ENCODE peak calls at places on chromosome 3, in ten cellular contexts. Y, C, U, W, Q, Z, L, E, M and X are unnamed samples. For H3K36me3 and H3K27me3, the result is how much of the 10 kb centered on the place peaks cover.

GRCh38 chr3:131756405-131756804 is 253.6 kb upstream of the MRPL3 start:
- DNase-seq in Y (no peak), C (no peak), U (peak), W (peak), Q (peak), Z (no peak), L (no peak), E (no peak), M (peak), X (no peak)

GRCh38 chr3:121574449-121574848 is 6.7 kb downstream of the ARGFX start:
- DNase-seq in Y (no peak), C (no peak), U (peak), W (peak), Q (peak), Z (no peak), L (no peak), E (no peak), M (peak), X (no peak)

GRCh38 chr3:149450281-149450680 is 24.2 kb upstream of the TM4SF4 start:
- DNase-seq in Y (no peak), C (no peak), U (no peak), W (no peak), Q (no peak), Z (no peak), L (no peak), E (no peak), M (no peak), X (no peak)

GRCh38 chr3:172014145-172014544 is 25.2 kb upstream of the FNDC3B start:
- DNase-seq in Y (no peak), C (no peak), U (no peak), W (no peak), Q (no peak), Z (no peak), L (no peak), E (no peak), M (no peak), X (no peak)

GRCh38 chr3:108354562-108354961 is 58.2 kb downstream of the HHLA2 start:
- DNase-seq in Y (no peak), C (no peak), U (no peak), W (no peak), Q (no peak), Z (no peak), L (no peak), E (no peak), M (no peak), X (no peak)

GRCh38 chr3:152126260-152126659 is 142.5 kb upstream of the MBNL1 start:
- DNase-seq in Y (peak), C (no peak), U (no peak), W (no peak), Q (no peak), Z (no peak), L (no peak), E (no peak), M (no peak), X (no peak)

GRCh38 chr3:131033480-131034080 is 6.9 kb downstream of the NEK11 start:
- DNase-seq in Y (peak), C (peak), U (peak), W (peak), Q (peak), Z (no peak), L (no peak), E (no peak), M (peak), X (peak)

GRCh38 chr3:31077021-31077601 is 182.7 kb upstream of the GADL1 start:
- DNase-seq in Y (peak), C (no peak), U (no peak), W (no peak), Q (no peak), Z (peak), L (no peak), E (no peak), M (peak), X (no peak)

GRCh38 chr3:14803101-14803980 is 15.4 kb upstream of the FGD5 start:
- DNase-seq in Y (no peak), C (no peak), U (no peak), W (peak), Q (no peak), Z (peak), L (peak), E (no peak), M (no peak), X (peak)

GRCh38 chr3:15206662-15207576 is 873 bp downstream of the CAPN7 start:
- DNase-seq in Y (peak), C (peak), U (no peak), W (peak), Q (peak), Z (peak), L (peak), E (no peak), M (peak), X (peak)

GRCh38 chr3:56314842-56315241 is 153.4 kb downstream of the ERC2 start:
- DNase-seq in Y (peak), C (no peak), U (no peak), W (peak), Q (no peak), Z (no peak), L (no peak), E (no peak), M (no peak), X (no peak)

GRCh38 chr3:188319569-188319968 is 165.6 kb downstream of the LPP start:
- DNase-seq in Y (peak), C (no peak), U (no peak), W (no peak), Q (no peak), Z (no peak), L (no peak), E (no peak), M (no peak), X (no peak)
- H3K4me3 ChIP-seq in Y (no peak), C (no peak), U (no peak), W (no peak), Q (no peak), Z (no peak), L (no peak), E (no peak), M (no peak), X (no peak)

GRCh38 chr3:146222204-146223046 is 28.5 kb downstream of the PLSCR4 start:
- DNase-seq in Y (no peak), C (no peak), U (no peak), W (peak), Q (no peak), Z (no peak), L (no peak), E (no peak), M (no peak), X (peak)

GRCh38 chr3:146227486-146227885 is 23.4 kb downstream of the PLSCR4 start:
- DNase-seq in Y (no peak), C (no peak), U (no peak), W (peak), Q (no peak), Z (no peak), L (no peak), E (no peak), M (no peak), X (peak)

GRCh38 chr3:146218880-146219866 is 31.7 kb downstream of the PLSCR4 start:
- DNase-seq in Y (peak), C (peak), U (peak), W (peak), Q (peak), Z (peak), L (no peak), E (peak), M (peak), X (no peak)

GRCh38 chr3:146221276-146221675 is 29.6 kb downstream of the PLSCR4 start:
- DNase-seq in Y (peak), C (no peak), U (no peak), W (no peak), Q (no peak), Z (no peak), L (no peak), E (no peak), M (no peak), X (no peak)

DNA sequence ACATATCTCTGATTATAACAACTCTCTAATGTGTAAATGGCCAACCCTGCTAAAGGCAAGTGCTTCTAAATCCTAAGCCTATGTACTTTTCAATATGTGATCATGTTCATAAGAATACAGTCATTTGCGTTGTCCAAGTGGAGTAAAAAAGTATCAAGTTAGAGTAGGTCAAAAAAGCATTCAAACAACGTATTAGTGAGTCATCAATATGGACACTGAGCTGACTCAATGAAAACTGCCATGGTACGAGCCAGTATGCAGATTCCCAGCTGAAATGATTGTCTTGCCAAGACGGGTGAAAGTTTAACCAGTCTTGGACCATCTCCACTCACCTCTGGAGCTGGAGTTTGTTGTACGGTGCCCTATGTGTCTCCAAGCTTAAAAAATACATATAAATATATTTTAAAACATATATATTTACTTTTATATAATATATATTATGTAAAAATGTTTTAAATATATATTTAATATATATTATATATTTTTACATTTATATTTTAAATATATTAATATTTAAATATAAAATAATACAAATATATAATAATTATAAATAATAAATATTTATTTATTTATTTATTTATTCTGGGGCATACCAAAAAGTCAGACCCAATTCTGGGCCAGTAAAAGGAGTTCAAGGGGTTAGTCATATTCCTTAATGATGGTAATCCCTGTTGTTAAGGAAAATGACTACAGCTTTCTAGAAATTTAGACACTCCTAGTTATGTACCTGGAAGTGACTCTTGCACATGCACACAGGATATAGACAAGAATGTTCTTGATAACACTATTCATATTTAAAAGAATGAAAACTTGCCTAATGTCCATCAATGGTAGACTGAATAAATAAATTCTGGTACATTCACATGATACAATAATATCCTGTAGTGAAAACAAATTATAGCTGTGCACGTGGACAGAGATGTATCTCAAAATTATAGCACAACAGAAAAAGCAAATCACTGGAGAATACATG is 27.2 kb downstream of the PLSCR4 start:
- DNase-seq in Y (no peak), C (no peak), U (no peak), W (no peak), Q (no peak), Z (no peak), L (no peak), E (no peak), M (no peak), X (no peak)
- H3K36me3 ChIP-seq in Y (under half), C (under half), U (under half), W (under half), Q (under half), Z (under half), L (under half), E (under half), M (under half), X (under half)

DNA sequence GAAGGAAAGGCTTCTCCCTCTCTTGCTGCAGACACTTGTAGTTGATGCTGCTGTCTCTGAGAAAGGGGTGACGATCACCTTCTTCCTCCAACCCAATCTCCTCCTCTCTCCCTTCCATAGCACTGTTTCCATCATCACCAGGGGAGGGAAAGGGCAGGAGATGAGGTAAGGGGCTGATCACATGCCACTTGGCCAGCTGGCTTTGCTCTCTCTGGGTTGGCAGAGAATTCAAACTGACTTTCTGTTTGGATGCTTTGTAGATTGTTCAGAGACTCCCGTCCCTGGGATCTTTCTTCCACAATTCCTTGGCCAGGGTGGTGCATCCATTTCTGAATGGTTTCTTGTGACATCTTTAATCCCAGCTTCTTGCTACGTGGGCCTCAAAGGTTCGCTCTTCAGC is 43.2 kb upstream of the ZNF148 start:
- DNase-seq in Y (peak), C (no peak), U (no peak), W (no peak), Q (no peak), Z (no peak), L (no peak), E (no peak), M (no peak), X (no peak)
- H3K27me3 ChIP-seq in Y (under half), C (under half), U (under half), W (under half), Q (under half), Z (under half), L (under half), E (under half), M (under half), X (under half)

GRCh38 chr3:194132465-194133358 is 3.2 kb upstream of the HES1 start:
- DNase-seq in Y (no peak), C (no peak), U (no peak), W (peak), Q (no peak), Z (no peak), L (peak), E (no peak), M (no peak), X (peak)

GRCh38 chr3:194134757-194135515 is 1.0 kb upstream of the HES1 start:
- DNase-seq in Y (peak), C (peak), U (peak), W (peak), Q (peak), Z (peak), L (peak), E (peak), M (peak), X (peak)

GRCh38 chr3:194135516-194135805 is 487 bp upstream of the HES1 start:
- DNase-seq in Y (peak), C (no peak), U (no peak), W (no peak), Q (no peak), Z (no peak), L (no peak), E (no peak), M (no peak), X (peak)

GRCh38 chr3:194134231-194134756 is 1.7 kb upstream of the HES1 start:
- DNase-seq in Y (peak), C (peak), U (no peak), W (no peak), Q (peak), Z (no peak), L (peak), E (peak), M (peak), X (peak)

GRCh38 chr3:194133661-194134230 is 2.2 kb upstream of the HES1 start:
- DNase-seq in Y (no peak), C (peak), U (peak), W (peak), Q (no peak), Z (peak), L (peak), E (peak), M (peak), X (peak)
- H3K4me3 ChIP-seq in Y (peak), C (peak), U (peak), W (peak), Q (peak), Z (no peak), L (peak), E (no peak), M (peak), X (peak)

GRCh38 chr3:51401639-51402166 is 10.6 kb downstream of the RBM15B start:
- DNase-seq in Y (no peak), C (no peak), U (no peak), W (no peak), Q (no peak), Z (no peak), L (no peak), E (no peak), M (no peak), X (no peak)
- H3K36me3 ChIP-seq in Y (under half), C (under half), U (half or more), W (under half), Q (under half), Z (under half), L (under half), E (under half), M (under half), X (under half)

DNA sequence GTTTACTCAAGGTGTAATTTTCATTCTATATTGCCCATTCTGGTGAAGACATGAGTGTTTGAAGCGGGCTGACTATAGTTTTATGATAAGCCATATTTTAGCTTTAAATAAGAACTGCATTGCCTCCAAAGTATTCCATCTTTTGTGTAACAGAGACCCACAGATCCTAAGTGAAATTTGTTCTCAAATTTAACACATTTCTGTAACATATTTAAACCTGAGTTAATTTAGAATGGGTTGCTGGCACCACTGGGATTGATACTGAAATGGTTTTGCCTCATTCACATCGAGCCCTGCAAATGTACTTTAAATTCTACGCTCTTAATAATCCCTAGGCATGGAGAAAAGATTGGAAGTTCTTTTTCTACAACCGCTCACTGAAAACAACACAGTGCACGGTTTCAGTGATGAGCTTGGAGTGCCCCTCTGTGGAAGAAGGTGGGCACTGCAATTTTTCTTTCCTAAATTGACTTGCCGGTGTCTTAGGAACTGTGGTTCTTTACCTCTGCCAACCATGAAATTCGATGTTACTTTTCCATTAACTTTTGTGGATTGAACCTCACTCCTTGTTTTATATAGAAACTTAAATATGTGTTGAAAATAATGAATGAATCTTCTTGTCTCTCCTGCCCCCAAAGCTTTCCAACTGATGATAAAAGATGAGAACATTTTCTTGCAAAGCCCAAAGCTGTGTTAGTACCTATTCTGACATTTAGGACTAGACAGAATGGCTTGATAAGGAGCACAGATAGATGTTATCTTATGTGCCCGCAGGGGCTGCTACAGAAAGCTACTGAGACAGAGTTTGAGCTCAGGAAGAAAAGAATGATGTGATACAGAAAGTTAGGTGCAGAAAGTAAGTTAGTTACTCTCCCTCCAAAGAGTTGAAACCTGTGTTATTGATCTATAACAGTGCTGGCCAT is 109.7 kb upstream of the ATP11B start:
- DNase-seq in Y (peak), C (peak), U (peak), W (peak), Q (peak), Z (peak), L (no peak), E (no peak), M (peak), X (peak)
- H3K27me3 ChIP-seq in Y (under half), C (under half), U (half or more), W (under half), Q (under half), Z (under half), L (under half), E (under half), M (under half), X (under half)

DNA sequence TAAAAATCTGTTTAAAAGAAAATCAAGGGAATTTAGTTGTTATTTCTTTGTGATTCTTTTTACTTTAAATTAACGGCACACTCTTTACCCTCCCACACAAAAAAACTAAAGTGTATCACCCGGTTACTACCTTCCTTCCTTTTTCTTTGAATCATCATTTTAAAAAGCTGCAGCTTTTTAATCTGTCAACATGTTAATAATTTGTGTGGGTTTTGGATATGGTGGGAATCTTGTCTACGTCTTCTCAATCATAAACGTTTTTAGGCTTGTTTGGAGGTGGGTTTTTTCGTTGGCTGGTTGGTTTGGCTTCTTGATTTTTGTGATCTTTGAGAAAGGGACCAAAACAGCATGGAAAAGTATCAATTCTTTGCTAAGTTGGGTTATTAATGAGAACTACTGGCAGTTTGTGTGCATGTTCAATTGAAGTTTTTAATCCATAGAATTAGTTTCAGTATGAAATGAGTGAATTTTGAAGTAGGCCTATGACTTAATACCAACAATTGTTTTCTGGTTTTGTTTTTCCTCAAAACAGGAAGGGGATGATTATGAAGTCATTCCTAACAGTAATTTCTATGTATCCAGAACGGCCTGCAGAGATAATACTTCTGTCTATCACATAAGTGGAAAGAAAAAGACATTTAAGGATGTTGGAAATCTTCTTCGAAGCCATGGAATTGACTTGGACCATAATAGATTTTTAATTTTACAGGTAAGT is 4.5 kb downstream of the SMC4 start:
- DNase-seq in Y (peak), C (no peak), U (no peak), W (no peak), Q (no peak), Z (no peak), L (no peak), E (no peak), M (no peak), X (no peak)
- H3K4me3 ChIP-seq in Y (peak), C (no peak), U (no peak), W (no peak), Q (peak), Z (no peak), L (no peak), E (peak), M (peak), X (no peak)

GRCh38 chr3:135352213-135352612 is 557.2 kb downstream of the EPHB1 start:
- DNase-seq in Y (no peak), C (no peak), U (peak), W (peak), Q (no peak), Z (no peak), L (no peak), E (no peak), M (no peak), X (no peak)
- H3K36me3 ChIP-seq in Y (under half), C (under half), U (under half), W (under half), Q (under half), Z (under half), L (under half), E (under half), M (under half), X (under half)